ENCODE peak calls at places on chromosomes 3 and 15, in five cellular contexts. A is IMR-90, X is mesendoderm, Y is trophoblast cell, K is neuronal stem cell. V is an unnamed sample.

GRCh38 chr3:147030274-147030673 is 376.1 kb downstream of the ZIC4 start:
- DNase-seq in A (no peak), X (no peak), Y (no peak), K (no peak), V (no peak)

GRCh38 chr15:71115567-71116351 is 488 bp downstream of the THSD4 start:
- DNase-seq in A (peak; percentile 58), X (peak; percentile 64), Y (peak; percentile 63), K (no peak), V (peak; percentile 53)

GRCh38 chr15:61556037-61556648 is 327.0 kb upstream of the RORA start:
- DNase-seq in A (peak; percentile 3), X (peak; percentile 64), Y (peak; percentile 77), K (no peak), V (peak; percentile 29)

GRCh38 chr3:42139740-42140453 is 48.7 kb downstream of the TRAK1 start:
- DNase-seq in A (no peak), X (no peak), Y (no peak), K (no peak), V (no peak)

GRCh38 chr15:58086479-58086878 is 21.0 kb upstream of the ALDH1A2 start:
- DNase-seq in A (peak; percentile 15), X (no peak), Y (no peak), K (no peak), V (no peak)

GRCh38 chr3:37934631-37935289 is 55.8 kb upstream of the VILL start:
- DNase-seq in A (no peak), X (no peak), Y (no peak), K (no peak), V (peak; percentile 61)

GRCh38 chr3:43855674-43856299 is 165.0 kb downstream of the ABHD5 start:
- DNase-seq in A (peak; percentile 56), X (peak; percentile 74), Y (peak; percentile 48), K (peak; percentile 36), V (peak; percentile 55)

GRCh38 chr3:154164387-154164786 is 43.2 kb downstream of the ARHGEF26 start:
- DNase-seq in A (no peak), X (no peak), Y (no peak), K (no peak), V (no peak)

GRCh38 chr15:80989518-80990478 is at the start of gene MESD:
- DNase-seq in A (peak; percentile 92), X (peak; percentile 97), Y (peak; percentile 95), K (peak; percentile 93), V (peak; percentile 94)

GRCh38 chr15:80988148-80988796 is 1.3 kb downstream of the MESD start:
- DNase-seq in A (no peak), X (no peak), Y (peak; percentile 23), K (no peak), V (no peak)

GRCh38 chr15:80990955-80991354 is 1.3 kb upstream of the MESD start:
- DNase-seq in A (no peak), X (no peak), Y (peak; percentile 46), K (no peak), V (no peak)

GRCh38 chr15:80991446-80991845 is 1.8 kb upstream of the MESD start:
- DNase-seq in A (peak; percentile 73), X (no peak), Y (peak; percentile 88), K (no peak), V (peak; percentile 38)

GRCh38 chr15:80989110-80989517 is 505 bp downstream of the MESD start:
- DNase-seq in A (no peak), X (no peak), Y (no peak), K (peak; percentile 37), V (no peak)
- H3K23ac ChIP-seq in A (peak overlapping the region; percentile 77), X (no peak overlapping the region), Y (no peak overlapping the region), K (peak overlapping the region; percentile 97), V (peak overlapping the region; percentile 94)

GRCh38 chr15:77027111-77027696 is 32.3 kb downstream of the PSTPIP1 start:
- DNase-seq in A (no peak), X (no peak), Y (no peak), K (no peak), V (no peak)

GRCh38 chr15:77026501-77027110 is 31.7 kb downstream of the PSTPIP1 start:
- DNase-seq in A (no peak), X (no peak), Y (no peak), K (no peak), V (no peak)

GRCh38 chr15:77029166-77030041 is 34.5 kb downstream of the PSTPIP1 start:
- DNase-seq in A (no peak), X (no peak), Y (no peak), K (no peak), V (no peak)

GRCh38 chr15:77028451-77029165 is 33.7 kb downstream of the PSTPIP1 start:
- DNase-seq in A (no peak), X (no peak), Y (no peak), K (no peak), V (no peak)

GRCh38 chr15:77027697-77028450 is 32.9 kb downstream of the PSTPIP1 start:
- DNase-seq in A (no peak), X (peak; percentile 43), Y (no peak), K (peak; percentile 40), V (no peak)
- H4K8ac ChIP-seq in A (no peak overlapping the region), X (no peak overlapping the region), Y (peak overlapping the region; percentile 3), K (no peak overlapping the region), V (peak overlapping the region; percentile 24)

GRCh38 chr3:52223449-52224408 is 1.7 kb downstream of the TLR9 start:
- DNase-seq in A (no peak), X (no peak), Y (no peak), K (no peak), V (no peak)

GRCh38 chr3:52227766-52228165 is 2.3 kb upstream of the TLR9 start:
- DNase-seq in A (no peak), X (no peak), Y (no peak), K (no peak), V (no peak)

GRCh38 chr3:52227117-52227516 is 1.7 kb upstream of the TLR9 start:
- DNase-seq in A (no peak), X (no peak), Y (no peak), K (no peak), V (no peak)

GRCh38 chr3:52226229-52226817 is 878 bp upstream of the TLR9 start:
- DNase-seq in A (no peak), X (no peak), Y (no peak), K (no peak), V (no peak)

GRCh38 chr3:52225452-52226228 is at the start of gene TLR9:
- DNase-seq in A (no peak), X (no peak), Y (no peak), K (no peak), V (no peak)
- H3K18ac ChIP-seq in A (no peak within 1 kb of the TSS), X (no peak within 1 kb of the TSS), Y (no peak within 1 kb of the TSS), K (no peak within 1 kb of the TSS), V (no peak within 1 kb of the TSS)

GRCh38 chr15:76553102-76553501 is 216.5 kb downstream of the ISL2 start:
- DNase-seq in A (no peak), X (no peak), Y (no peak), K (no peak), V (no peak)
- H3K23ac ChIP-seq in A (no peak overlapping the region), X (no peak overlapping the region), Y (no peak overlapping the region), K (peak overlapping the region; percentile 94), V (no peak overlapping the region)

DNA sequence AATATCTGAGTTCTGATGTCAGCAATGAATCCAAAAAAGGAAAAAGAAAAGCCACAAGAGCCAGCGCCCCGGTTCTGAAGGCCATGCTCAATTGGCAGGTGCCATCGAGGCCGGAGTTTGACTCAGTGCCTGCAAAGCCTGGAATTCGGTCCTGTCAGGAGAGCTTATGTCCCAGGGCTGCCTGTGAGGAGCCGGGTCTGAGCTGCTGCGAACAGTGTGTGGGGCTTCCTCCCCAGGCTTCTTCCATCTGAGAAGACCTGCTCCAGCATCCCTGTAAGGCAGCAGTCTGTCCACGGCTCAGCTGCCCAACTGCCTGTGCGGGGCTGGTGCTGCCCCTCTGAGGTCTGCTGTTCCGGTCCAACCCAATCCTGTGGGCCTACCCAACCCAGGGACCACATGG is 46.1 kb downstream of the ROPN1B start:
- DNase-seq in A (no peak), X (no peak), Y (no peak), K (no peak), V (no peak)
- H4K8ac ChIP-seq in A (no peak overlapping the region), X (no peak overlapping the region), Y (no peak overlapping the region), K (no peak overlapping the region), V (no peak overlapping the region)

GRCh38 chr3:11718582-11719405 is 75.1 kb upstream of the VGLL4 start:
- DNase-seq in A (peak; percentile 57), X (peak; percentile 57), Y (peak; percentile 76), K (peak; percentile 21), V (peak; percentile 84)
- H3K18ac ChIP-seq in A (peak overlapping the region; percentile 67), X (peak overlapping the region; percentile 71), Y (peak overlapping the region; percentile 95), K (peak overlapping the region; percentile 94), V (peak overlapping the region; percentile 85)

DNA sequence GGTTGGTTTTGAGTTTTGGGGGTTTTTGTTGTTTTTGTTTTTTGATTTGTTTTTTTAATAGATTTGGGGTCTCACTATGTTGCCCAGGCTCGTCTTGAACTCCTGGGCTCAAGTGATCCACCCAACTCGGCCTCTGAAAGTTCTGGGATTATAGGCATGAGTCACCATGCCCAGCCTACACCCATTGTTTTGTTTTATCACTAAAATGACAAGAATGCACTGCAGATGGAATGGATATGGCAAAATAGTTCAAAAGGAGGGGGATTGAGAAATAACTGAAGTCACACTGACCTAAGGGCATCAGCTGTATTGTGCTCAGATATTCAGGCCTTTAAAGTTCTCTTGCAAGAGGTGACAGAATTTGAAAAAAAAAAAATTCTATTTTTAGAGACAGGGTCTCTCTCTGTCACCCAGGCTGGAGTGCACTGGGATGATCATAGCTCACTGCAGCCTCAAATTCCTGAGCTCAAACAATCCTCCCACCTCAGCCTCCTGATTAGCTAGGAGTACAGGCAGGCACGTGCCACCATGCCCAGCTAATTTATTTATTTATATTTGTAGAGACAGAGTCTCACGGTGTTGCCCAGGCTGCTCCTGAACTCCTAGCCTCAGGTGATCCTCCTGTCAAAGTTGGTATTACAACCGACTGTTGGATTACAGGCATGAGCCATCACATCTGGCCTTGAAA is 4.4 kb upstream of the RASA2 start:
- DNase-seq in A (peak; percentile 81), X (peak; percentile 87), Y (peak; percentile 98), K (no peak), V (peak; percentile 22)
- H3K23ac ChIP-seq in A (no peak overlapping the region), X (no peak overlapping the region), Y (no peak overlapping the region), K (no peak overlapping the region), V (no peak overlapping the region)

GRCh38 chr3:69781593-69781992 is 42.3 kb downstream of the MITF start:
- DNase-seq in A (no peak), X (no peak), Y (no peak), K (no peak), V (no peak)

GRCh38 chr3:69786854-69787253 is 47.6 kb downstream of the MITF start:
- DNase-seq in A (no peak), X (no peak), Y (no peak), K (no peak), V (no peak)

GRCh38 chr3:69787436-69788168 is 48.3 kb downstream of the MITF start:
- DNase-seq in A (peak; percentile 83), X (peak; percentile 57), Y (peak; percentile 33), K (no peak), V (peak; percentile 85)

GRCh38 chr3:69785769-69786311 is 46.6 kb downstream of the MITF start:
- DNase-seq in A (no peak), X (peak; percentile 24), Y (no peak), K (no peak), V (no peak)

GRCh38 chr3:69784854-69785523 is 45.7 kb downstream of the MITF start:
- DNase-seq in A (peak; percentile 83), X (no peak), Y (peak; percentile 78), K (no peak), V (peak; percentile 90)
- H4K8ac ChIP-seq in A (peak overlapping the region; percentile 53), X (no peak overlapping the region), Y (no peak overlapping the region), K (no peak overlapping the region), V (no peak overlapping the region)

GRCh38 chr15:88262064-88262463 is 5.5 kb upstream of the NTRK3 start:
- DNase-seq in A (no peak), X (peak; percentile 57), Y (no peak), K (no peak), V (no peak)
- H3K18ac ChIP-seq in A (no peak overlapping the region), X (no peak overlapping the region), Y (no peak overlapping the region), K (peak overlapping the region; percentile 30), V (no peak overlapping the region)

V was measured in mesenchymal stem cell.